ENCODE peak calls at places on chromosomes 6 and 20, in seven cellular contexts. F is K562, W is stomach, B is HCT116, J is GM23338, E is SK-N-SH, G is upper lobe of left lung. Y is an unnamed sample.

GRCh38 chr6:11121851-11122250 is 10.3 kb upstream of the ERVFRD-1 start:
- DNase-seq in W (no peak), F (no peak), J (no peak), E (no peak), B (no peak), G (no peak), Y (no peak)

GRCh38 chr6:1756472-1757129 is 146.9 kb downstream of the FOXC1 start:
- DNase-seq in G (no peak), F (no peak), B (no peak), J (no peak), E (no peak), W (no peak), Y (no peak)

GRCh38 chr20:8670207-8670899 is 398.5 kb upstream of the PLCB4 start:
- DNase-seq in E (no peak), J (no peak), G (no peak), B (no peak), F (no peak), W (no peak), Y (no peak)

GRCh38 chr20:8073024-8073832 is 53.7 kb upstream of the TMX4 start:
- DNase-seq in W (no peak), B (no peak), E (no peak), G (no peak), F (no peak), J (peak), Y (no peak)

GRCh38 chr20:63441777-63442493 is 30.5 kb downstream of the KCNQ2 start:
- DNase-seq in B (peak), F (no peak), W (peak), G (peak), J (peak), E (peak), Y (no peak)

GRCh38 chr20:63409066-63409833 is 48.1 kb upstream of the CHRNA4 start:
- DNase-seq in W (no peak), J (peak), E (no peak), G (peak), F (no peak), B (peak), Y (no peak)

GRCh38 chr20:44784688-44785087 is 25.7 kb downstream of the RIMS4 start:
- DNase-seq in W (no peak), B (no peak), G (no peak), J (peak), E (no peak), F (no peak), Y (no peak)

GRCh38 chr6:36308514-36308913 is 28.2 kb downstream of the BNIP5 start:
- DNase-seq in G (no peak), W (no peak), B (no peak), F (no peak), E (no peak), J (no peak), Y (no peak)

GRCh38 chr6:105359419-105360366 is 43.2 kb downstream of the PREP start:
- DNase-seq in B (no peak), E (no peak), G (no peak), F (peak), W (no peak), J (no peak), Y (no peak)

GRCh38 chr6:166752928-166753721 is 126.1 kb upstream of the RPS6KA2 start:
- DNase-seq in W (no peak), G (no peak), J (no peak), E (no peak), F (no peak), B (no peak), Y (no peak)

GRCh38 chr6:25628471-25629201 is 23.4 kb upstream of the SCGN start:
- DNase-seq in W (no peak), G (no peak), J (no peak), E (no peak), B (no peak), F (no peak), Y (no peak)

GRCh38 chr6:133973109-133973971 is 20.3 kb downstream of the TBPL1 start:
- DNase-seq in F (peak), E (peak), J (peak), G (no peak), W (no peak), B (peak), Y (no peak)

GRCh38 chr20:37352611-37352980 is 6.7 kb downstream of the SRC start:
- DNase-seq in J (no peak), G (peak), E (peak), W (no peak), B (no peak), F (no peak), Y (no peak)

GRCh38 chr6:87975561-87975960 is 72.1 kb upstream of the SPACA1 start:
- DNase-seq in B (no peak), E (no peak), J (no peak), W (no peak), G (no peak), F (no peak), Y (no peak)

GRCh38 chr6:168007592-168008338 is 10.3 kb downstream of the KIF25 start:
- DNase-seq in W (peak), G (no peak), F (no peak), B (peak), E (no peak), J (no peak), Y (peak)

GRCh38 chr6:4028051-4028450 is 50.9 kb downstream of the FAM217A start:
- DNase-seq in F (no peak), B (no peak), W (no peak), E (no peak), G (no peak), J (no peak), Y (no peak)

DNA sequence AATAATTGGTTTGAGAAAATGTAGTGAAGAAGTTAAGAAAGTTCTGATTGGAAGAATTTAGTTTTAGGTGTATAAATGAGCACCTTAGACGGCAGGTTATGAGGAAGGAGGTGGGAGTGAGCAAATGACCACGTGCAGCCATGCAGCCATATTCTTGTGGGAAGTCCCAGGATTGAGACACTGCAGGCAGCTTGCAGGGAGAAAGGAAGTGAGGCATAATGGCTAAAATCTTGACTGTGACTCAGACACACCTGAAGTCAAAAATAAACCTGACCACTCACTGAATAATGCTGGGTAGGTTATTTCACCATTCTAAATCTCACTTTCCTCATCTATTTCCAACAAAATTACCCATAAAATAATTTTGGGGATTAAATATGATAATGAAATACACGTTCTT is 16.6 kb downstream of the DSE start:
- DNase-seq in J (no peak), E (no peak), W (no peak), B (peak), F (no peak), G (no peak), Y (no peak)
- TF ChIP-seq POLR2AphosphoS5 in J (no peak), E (no peak), W (no peak), B (peak), F (no peak), G (peak), Y (no peak)

GRCh38 chr6:148525453-148525852 is 182.8 kb downstream of the SASH1 start:
- DNase-seq in F (no peak), E (no peak), J (no peak), W (no peak), B (no peak), G (no peak), Y (no peak)

GRCh38 chr6:148523051-148523450 is 180.4 kb downstream of the SASH1 start:
- DNase-seq in W (no peak), J (no peak), B (no peak), G (no peak), F (no peak), E (no peak), Y (no peak)

GRCh38 chr6:148524976-148525375 is 182.3 kb downstream of the SASH1 start:
- DNase-seq in G (no peak), J (no peak), B (no peak), W (no peak), F (no peak), E (no peak), Y (no peak)

GRCh38 chr6:148523551-148523950 is 180.9 kb downstream of the SASH1 start:
- DNase-seq in J (no peak), E (no peak), W (no peak), B (no peak), G (no peak), F (no peak), Y (no peak)

GRCh38 chr6:148524509-148524908 is 181.9 kb downstream of the SASH1 start:
- DNase-seq in F (no peak), W (no peak), E (no peak), G (no peak), J (no peak), B (no peak), Y (no peak)
- TF ChIP-seq POLR2AphosphoS5 in F (no peak), W (no peak), E (no peak), G (no peak), J (no peak), B (no peak), Y (no peak)

GRCh38 chr20:47549671-47550070 is 48.0 kb downstream of the NCOA3 start:
- DNase-seq in F (no peak), J (no peak), G (no peak), W (no peak), B (no peak), E (no peak), Y (no peak)

GRCh38 chr20:47552996-47553395 is 51.3 kb downstream of the NCOA3 start:
- DNase-seq in J (no peak), W (no peak), F (no peak), G (no peak), B (no peak), E (no peak), Y (no peak)

GRCh38 chr20:47547034-47547387 is 45.3 kb downstream of the NCOA3 start:
- DNase-seq in G (no peak), E (no peak), W (no peak), F (no peak), J (no peak), B (no peak), Y (no peak)

GRCh38 chr20:47551841-47552240 is 50.2 kb downstream of the NCOA3 start:
- DNase-seq in F (no peak), J (peak), B (no peak), G (no peak), W (no peak), E (peak), Y (no peak)

GRCh38 chr20:47551240-47551639 is 49.6 kb downstream of the NCOA3 start:
- DNase-seq in E (no peak), F (no peak), G (no peak), J (no peak), B (no peak), W (no peak), Y (no peak)
- TF ChIP-seq POLR2AphosphoS5 in E (no peak), F (no peak), G (no peak), J (no peak), B (no peak), W (no peak), Y (no peak)

GRCh38 chr20:43185901-43186300 is 3.8 kb downstream of the PTPRT start:
- DNase-seq in F (no peak), E (no peak), W (no peak), G (no peak), B (no peak), J (no peak), Y (no peak)

GRCh38 chr20:43187476-43188233 is 2.1 kb downstream of the PTPRT start:
- DNase-seq in F (peak), E (peak), W (peak), G (peak), B (peak), J (peak), Y (peak)

GRCh38 chr20:43188234-43188653 is 1.5 kb downstream of the PTPRT start:
- DNase-seq in B (no peak), G (no peak), F (no peak), J (no peak), E (peak), W (no peak), Y (no peak)

GRCh38 chr20:43188861-43189613 is 669 bp downstream of the PTPRT start:
- DNase-seq in G (peak), J (peak), W (no peak), E (peak), B (no peak), F (no peak), Y (no peak)

DNA sequence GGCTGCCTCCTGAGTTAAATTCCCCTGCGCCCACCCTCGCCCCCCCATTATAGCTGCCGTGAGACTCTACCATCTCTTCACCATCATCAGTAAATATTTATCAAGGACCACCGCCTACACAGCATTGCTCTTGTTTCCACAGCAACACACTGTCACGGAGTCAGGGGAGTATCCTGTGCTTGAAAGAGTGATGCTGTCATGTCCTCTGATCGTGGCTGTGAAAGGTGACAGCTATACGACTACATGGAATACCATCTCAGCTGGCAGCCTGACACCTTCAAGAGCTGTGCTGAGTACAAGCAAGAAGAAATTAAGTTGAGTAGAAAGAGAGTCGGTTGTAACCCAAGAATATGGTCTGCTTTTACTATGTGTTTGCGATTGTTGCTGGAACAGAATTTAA is 3.4 kb downstream of the PTPRT start:
- DNase-seq in W (no peak), G (no peak), E (no peak), B (no peak), F (no peak), J (no peak), Y (no peak)
- TF ChIP-seq POLR2AphosphoS5 in W (no peak), G (no peak), E (no peak), B (no peak), F (no peak), J (no peak), Y (no peak)

GRCh38 chr20:46634528-46634927 is 16.7 kb downstream of the SLC13A3 start:
- DNase-seq in J (no peak), W (no peak), F (no peak), E (no peak), G (no peak), B (no peak), Y (no peak)

GRCh38 chr20:46630336-46630735 is 20.9 kb downstream of the SLC13A3 start:
- DNase-seq in W (no peak), E (no peak), F (no peak), J (no peak), B (no peak), G (no peak), Y (no peak)

GRCh38 chr20:46631874-46632446 is 19.3 kb downstream of the SLC13A3 start:
- DNase-seq in W (no peak), E (no peak), F (no peak), G (no peak), B (no peak), J (no peak), Y (no peak)

GRCh38 chr20:46629341-46629740 is 21.9 kb downstream of the SLC13A3 start:
- DNase-seq in B (no peak), W (no peak), G (no peak), E (no peak), J (no peak), F (no peak), Y (no peak)

DNA sequence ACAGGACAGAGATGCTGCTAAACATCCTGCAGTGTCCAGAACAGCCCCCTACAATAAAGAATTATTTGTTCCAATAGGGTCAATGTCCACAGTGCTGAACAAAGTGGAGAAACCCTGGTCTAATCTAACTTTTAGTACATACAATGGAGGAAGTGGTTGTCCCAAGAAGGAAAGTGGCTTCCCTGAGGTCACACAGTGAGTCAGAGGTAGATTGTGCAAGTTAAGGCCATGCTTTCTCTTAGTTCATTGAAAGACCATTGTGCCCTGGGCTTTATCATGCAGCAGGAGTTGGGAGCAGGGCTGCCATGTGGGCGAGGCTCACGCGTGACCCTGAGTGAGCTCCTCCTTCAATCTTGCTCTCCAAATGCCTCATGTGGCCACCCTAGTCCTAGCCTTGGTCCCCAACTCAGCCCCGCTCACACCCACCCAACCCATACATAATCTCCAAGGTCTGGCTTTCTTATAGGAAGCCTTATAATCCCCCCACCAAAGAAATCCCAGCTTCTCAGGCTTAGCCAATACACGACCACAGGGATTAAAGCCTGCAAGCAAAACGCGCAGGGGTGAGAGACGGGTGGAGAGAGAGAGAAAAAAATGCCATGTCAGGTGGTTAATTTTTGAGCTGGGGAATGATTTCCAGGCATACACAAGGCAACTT is 19.9 kb downstream of the SLC13A3 start:
- DNase-seq in G (peak), E (no peak), B (no peak), F (no peak), W (peak), J (no peak), Y (no peak)
- TF ChIP-seq POLR2AphosphoS5 in G (no peak), E (no peak), B (no peak), F (no peak), W (no peak), J (no peak), Y (no peak)

GRCh38 chr6:37819177-37819801 is at the start of gene ZFAND3:
- DNase-seq in G (peak), F (peak), W (peak), B (peak), E (peak), J (peak), Y (no peak)
- TF ChIP-seq POLR2AphosphoS5 in G (peak), F (no peak), W (no peak), B (peak), E (peak), J (peak), Y (peak)